ENCODE peak calls at places on chromosomes 12 and 14, in eight cellular contexts. X, E, H, D, S, V, M and U are unnamed samples.

GRCh38 chr12:124939428-124940142 is 25.1 kb upstream of the UBC start:
- DNase-seq in D (peak), S (peak), H (no peak), E (peak), V (peak), X (peak), M (peak), U (peak)

GRCh38 chr14:74976264-74977113 is 21.1 kb upstream of the PGF start:
- DNase-seq in M (peak), D (no peak), X (no peak), V (no peak), E (no peak), H (no peak), S (no peak), U (no peak)

GRCh38 chr14:74326369-74327152 is 21.7 kb upstream of the VRTN start:
- DNase-seq in D (no peak), S (no peak), V (no peak), E (no peak), H (no peak), X (no peak), M (no peak), U (peak)

GRCh38 chr12:65899289-65899688 is 75.0 kb downstream of the HMGA2 start:
- DNase-seq in M (no peak), V (no peak), E (no peak), H (no peak), X (no peak), S (no peak), D (no peak), U (no peak)

GRCh38 chr12:69056743-69057515 is 124.0 kb upstream of the CPM start:
- DNase-seq in X (no peak), D (no peak), S (no peak), H (no peak), E (no peak), M (no peak), V (no peak), U (no peak)

GRCh38 chr12:68342966-68343365 is 10.8 kb upstream of the MDM1 start:
- DNase-seq in S (no peak), V (no peak), E (no peak), H (no peak), X (no peak), M (no peak), D (no peak), U (no peak)

GRCh38 chr12:109027767-109028166 is 6.9 kb upstream of the SVOP start:
- DNase-seq in E (no peak), H (no peak), D (no peak), V (no peak), M (no peak), S (no peak), X (no peak), U (no peak)

GRCh38 chr12:19311165-19311564 is 128.1 kb upstream of the AEBP2 start:
- DNase-seq in H (no peak), X (no peak), E (no peak), D (no peak), S (no peak), M (no peak), V (no peak), U (no peak)

GRCh38 chr12:99097170-99097569 is 452.1 kb downstream of the APAF1 start:
- DNase-seq in X (no peak), M (no peak), S (no peak), V (no peak), H (no peak), E (no peak), D (no peak), U (no peak)

GRCh38 chr12:70659077-70659606 is 21.9 kb upstream of the PTPRB start:
- DNase-seq in H (no peak), S (no peak), D (no peak), X (no peak), V (no peak), M (no peak), E (no peak), U (no peak)

GRCh38 chr14:80269338-80269935 is 58.1 kb upstream of the DIO2 start:
- DNase-seq in D (no peak), S (no peak), M (no peak), E (no peak), X (no peak), H (no peak), V (no peak), U (no peak)

GRCh38 chr12:26648584-26648983 is 184.4 kb downstream of the ITPR2 start:
- DNase-seq in X (no peak), D (no peak), V (no peak), S (no peak), H (no peak), M (no peak), E (no peak), U (no peak)

GRCh38 chr14:65287264-65288131 is 125.0 kb upstream of the FUT8 start:
- DNase-seq in D (peak), S (no peak), M (no peak), X (no peak), V (peak), E (peak), H (no peak), U (no peak)

GRCh38 chr12:31029916-31030562 is 43.6 kb upstream of the DDX11 start:
- DNase-seq in V (no peak), D (no peak), E (no peak), H (no peak), S (no peak), M (no peak), X (no peak), U (no peak)

GRCh38 chr12:6062427-6063378 is 61.8 kb downstream of the VWF start:
- DNase-seq in S (peak), X (peak), V (peak), E (no peak), H (peak), M (peak), D (peak), U (peak)

GRCh38 chr12:82329508-82329907 is 28.7 kb downstream of the CCDC59 start:
- DNase-seq in S (no peak), E (no peak), D (no peak), V (no peak), H (no peak), X (no peak), M (peak), U (no peak)

GRCh38 chr12:100229876-100230275 is 29.3 kb downstream of the ACTR6 start:
- DNase-seq in S (peak), M (no peak), D (no peak), V (no peak), X (no peak), H (no peak), E (no peak), U (no peak)

GRCh38 chr12:111248221-111248620 is 120.7 kb downstream of the PHETA1 start:
- DNase-seq in V (no peak), D (no peak), M (no peak), H (no peak), X (no peak), E (no peak), S (no peak), U (no peak)

GRCh38 chr14:69945905-69946304 is 66.7 kb downstream of the SMOC1 start:
- DNase-seq in E (no peak), S (no peak), D (no peak), H (no peak), V (no peak), M (peak), X (no peak), U (no peak)

GRCh38 chr14:41506552-41506951 is 100.1 kb upstream of the LRFN5 start:
- DNase-seq in V (no peak), E (no peak), D (no peak), H (no peak), M (no peak), S (no peak), X (no peak), U (no peak)

GRCh38 chr12:43285248-43285647 is 266.8 kb downstream of the ADAMTS20 start:
- DNase-seq in S (no peak), H (no peak), M (no peak), E (no peak), D (no peak), X (no peak), V (no peak), U (no peak)

GRCh38 chr12:58148405-58148804 is 207.0 kb downstream of the ATP23 start:
- DNase-seq in H (no peak), X (no peak), S (no peak), V (no peak), D (no peak), E (no peak), M (no peak), U (peak)

GRCh38 chr12:78392918-78393317 is 471.7 kb upstream of the SYT1 start:
- DNase-seq in E (no peak), X (no peak), M (no peak), V (no peak), S (no peak), H (no peak), D (no peak), U (no peak)

GRCh38 chr14:21227981-21228380 is 41.3 kb downstream of the HNRNPC start:
- DNase-seq in X (no peak), V (no peak), H (no peak), D (no peak), M (no peak), E (no peak), S (no peak), U (no peak)

GRCh38 chr12:132131952-132132351 is 12.2 kb downstream of the DDX51 start:
- DNase-seq in X (no peak), D (no peak), E (no peak), H (no peak), S (no peak), V (no peak), M (no peak), U (no peak)

GRCh38 chr12:2195085-2195484 is 142.3 kb downstream of the CACNA1C start:
- DNase-seq in D (no peak), X (no peak), M (no peak), V (no peak), H (no peak), S (no peak), E (no peak), U (no peak)

GRCh38 chr12:88309546-88309945 is 167.4 kb downstream of the TMTC3 start:
- DNase-seq in S (no peak), D (no peak), V (no peak), E (no peak), X (no peak), H (no peak), M (no peak), U (no peak)

GRCh38 chr14:52891800-52892199 is 59.0 kb downstream of the FERMT2 start:
- DNase-seq in D (no peak), S (no peak), V (no peak), E (no peak), X (no peak), M (no peak), H (no peak), U (no peak)

GRCh38 chr12:132600048-132601032 is 10.0 kb downstream of the LRCOL1 start:
- DNase-seq in S (peak), V (peak), M (peak), D (peak), X (peak), H (peak), E (peak), U (peak)

GRCh38 chr14:90720336-90720735 is 95.9 kb downstream of the TTC7B start:
- DNase-seq in D (no peak), V (no peak), H (peak), X (no peak), S (no peak), M (no peak), E (no peak), U (no peak)

GRCh38 chr14:69992564-69992963 is 113.3 kb downstream of the SMOC1 start:
- DNase-seq in D (no peak), E (no peak), H (no peak), V (no peak), M (no peak), S (no peak), X (no peak), U (no peak)

GRCh38 chr12:113980537-113981337 is 14.6 kb upstream of the RBM19 start:
- DNase-seq in M (peak), D (peak), V (peak), H (peak), E (no peak), S (peak), X (no peak), U (peak)

GRCh38 chr12:26555139-26555538 is 277.9 kb downstream of the ITPR2 start:
- DNase-seq in M (no peak), X (no peak), E (no peak), V (no peak), H (no peak), S (no peak), D (no peak), U (no peak)

GRCh38 chr14:36006623-36007022 is 169.9 kb downstream of the PTCSC3 start:
- DNase-seq in D (no peak), H (no peak), X (no peak), S (no peak), V (no peak), E (no peak), M (no peak), U (no peak)

GRCh38 chr12:112973016-112973711 is 5.2 kb upstream of the OAS2 start:
- DNase-seq in E (no peak), V (no peak), X (no peak), D (no peak), S (no peak), H (no peak), M (no peak), U (no peak)

GRCh38 chr12:114405449-114406271 is at the start of gene TBX5:
- DNase-seq in V (no peak), S (no peak), D (no peak), X (no peak), E (no peak), H (no peak), M (no peak), U (no peak)

GRCh38 chr14:34398024-34398423 is 64.0 kb downstream of the SPTSSA start:
- DNase-seq in X (no peak), E (no peak), S (no peak), D (no peak), V (no peak), H (no peak), M (no peak), U (no peak)

GRCh38 chr14:52251724-52252123 is 15.8 kb upstream of the PTGDR start:
- DNase-seq in E (no peak), M (no peak), X (no peak), V (no peak), D (no peak), S (no peak), H (no peak), U (no peak)

GRCh38 chr14:73261520-73262426 is 24.5 kb downstream of the PAPLN start:
- DNase-seq in X (no peak), M (no peak), S (no peak), H (no peak), E (no peak), V (no peak), D (no peak), U (no peak)